ENCODE peak calls at places on chromosomes 11 and 22, in six cellular contexts. R, N, X, V, W and M are unnamed samples.

GRCh38 chr22:23064381-23065068 is 5.8 kb upstream of the GNAZ start:
- DNase-seq in R (no peak), N (no peak), X (no peak), V (no peak), W (no peak), M (no peak)

GRCh38 chr11:66883021-66883968 is 26.4 kb downstream of the LRFN4 start:
- DNase-seq in R (peak; percentile 69), N (no peak), X (peak; percentile 45), V (peak; percentile 65), W (no peak), M (peak; percentile 63)

GRCh38 chr11:43751726-43752125 is 71.2 kb downstream of the HSD17B12 start:
- DNase-seq in R (no peak), N (no peak), X (no peak), V (no peak), W (no peak), M (no peak)

GRCh38 chr22:32618461-32619140 is 144.0 kb downstream of the FBXO7 start:
- DNase-seq in R (no peak), N (no peak), X (no peak), V (no peak), W (no peak), M (no peak)

GRCh38 chr11:81104051-81104450 is 1629.6 kb downstream of the FAM181B start:
- DNase-seq in R (no peak), N (no peak), X (no peak), V (no peak), W (no peak), M (no peak)

GRCh38 chr11:68930991-68931855 is 27.5 kb downstream of the IGHMBP2 start:
- DNase-seq in R (no peak), N (no peak), X (no peak), V (no peak), W (no peak), M (no peak)

GRCh38 chr11:27158763-27159679 is 118.4 kb downstream of the BBOX1 start:
- DNase-seq in R (peak; percentile 14), N (no peak), X (peak; percentile 69), V (peak; percentile 65), W (peak; percentile 33), M (no peak)

GRCh38 chr11:4642043-4642442 is 1.7 kb upstream of the OR51E1 start:
- DNase-seq in R (no peak), N (no peak), X (no peak), V (no peak), W (no peak), M (no peak)

GRCh38 chr11:12179521-12179920 is 69.1 kb downstream of the MICAL2 start:
- DNase-seq in R (no peak), N (no peak), X (no peak), V (no peak), W (no peak), M (no peak)

GRCh38 chr11:123640677-123641494 is 13.5 kb downstream of the SCN3B start:
- DNase-seq in R (peak; percentile 55), N (no peak), X (peak; percentile 20), V (peak; percentile 70), W (no peak), M (peak; percentile 34)

GRCh38 chr11:113906038-113906437 is 1.4 kb downstream of the HTR3B start:
- DNase-seq in R (no peak), N (no peak), X (peak; percentile 37), V (no peak), W (no peak), M (no peak)

GRCh38 chr22:23827351-23827995 is 11.3 kb downstream of the DERL3 start:
- DNase-seq in R (no peak), N (no peak), X (no peak), V (no peak), W (no peak), M (no peak)

GRCh38 chr11:128484172-128484571 is 103.2 kb downstream of the ETS1 start:
- DNase-seq in R (no peak), N (no peak), X (no peak), V (no peak), W (no peak), M (no peak)

GRCh38 chr22:50012201-50013181 is at the start of gene IL17REL:
- DNase-seq in R (peak; percentile 25), N (no peak), X (no peak), V (peak; percentile 44), W (no peak), M (no peak)

GRCh38 chr11:13105237-13105844 is 96.2 kb downstream of the RASSF10 start:
- DNase-seq in R (no peak), N (no peak), X (no peak), V (peak; percentile 78), W (no peak), M (no peak)

GRCh38 chr11:65915821-65916251 is 3.0 kb downstream of the C11orf68 start:
- DNase-seq in R (no peak), N (no peak), X (peak; percentile 74), V (peak; percentile 53), W (no peak), M (no peak)

GRCh38 chr11:22539851-22540376 is 85.7 kb downstream of the FANCF start:
- DNase-seq in R (no peak), N (no peak), X (peak; percentile 9), V (no peak), W (no peak), M (no peak)

GRCh38 chr11:102620858-102621561 is 4.1 kb downstream of the MMP20 start:
- DNase-seq in R (no peak), N (no peak), X (no peak), V (no peak), W (no peak), M (no peak)

GRCh38 chr11:10493041-10493663 is 38.1 kb downstream of the AMPD3 start:
- DNase-seq in R (no peak), N (no peak), X (no peak), V (no peak), W (no peak), M (no peak)

GRCh38 chr11:62708423-62709261 is 1.2 kb downstream of the GNG3 start:
- DNase-seq in R (no peak), N (no peak), X (no peak), V (no peak), W (no peak), M (no peak)

GRCh38 chr11:12785901-12786300 is 111.7 kb downstream of the TEAD1 start:
- DNase-seq in R (no peak), N (no peak), X (no peak), V (no peak), W (no peak), M (no peak)

GRCh38 chr11:107331728-107332127 is 125.9 kb downstream of the CWF19L2 start:
- DNase-seq in R (no peak), N (no peak), X (no peak), V (no peak), W (no peak), M (no peak)
- TF ChIP-seq POLR2AphosphoS5 in R (no peak), N (no peak), X (no peak), V (no peak), W (no peak), M (no peak)

GRCh38 chr11:19845633-19846032 is 133.0 kb downstream of the NAV2 start:
- DNase-seq in R (no peak), N (no peak), X (no peak), V (no peak), W (no peak), M (no peak)

GRCh38 chr11:19843106-19843505 is 130.5 kb downstream of the NAV2 start:
- DNase-seq in R (no peak), N (no peak), X (no peak), V (no peak), W (no peak), M (no peak)

GRCh38 chr11:19846654-19847330 is 134.2 kb downstream of the NAV2 start:
- DNase-seq in R (no peak), N (no peak), X (no peak), V (no peak), W (no peak), M (no peak)

GRCh38 chr11:19844012-19844411 is 131.4 kb downstream of the NAV2 start:
- DNase-seq in R (no peak), N (no peak), X (no peak), V (no peak), W (no peak), M (no peak)

DNA sequence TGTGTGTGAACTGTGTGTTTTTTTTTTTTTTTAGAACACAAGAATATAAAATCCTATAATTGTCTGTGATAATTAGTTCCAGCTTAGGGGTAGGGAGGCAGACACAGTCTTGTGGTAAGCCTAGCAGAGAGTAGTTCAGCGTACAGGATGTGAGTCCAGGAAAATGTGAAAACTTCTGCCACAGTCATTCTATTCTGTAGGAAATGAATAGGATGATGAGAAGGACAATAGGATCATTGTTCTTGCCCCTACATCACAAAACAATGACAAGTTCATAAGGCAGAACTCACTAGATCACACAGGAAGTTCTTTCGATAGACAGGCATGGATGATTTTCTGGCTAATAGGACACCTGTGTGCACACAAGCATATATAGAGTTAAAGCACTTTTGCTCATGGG is 132.2 kb downstream of the NAV2 start:
- DNase-seq in R (no peak), N (no peak), X (no peak), V (no peak), W (no peak), M (no peak)
- TF ChIP-seq POLR2A in R (no peak), N (no peak), X (no peak), V (no peak), W (no peak), M (no peak)

DNA sequence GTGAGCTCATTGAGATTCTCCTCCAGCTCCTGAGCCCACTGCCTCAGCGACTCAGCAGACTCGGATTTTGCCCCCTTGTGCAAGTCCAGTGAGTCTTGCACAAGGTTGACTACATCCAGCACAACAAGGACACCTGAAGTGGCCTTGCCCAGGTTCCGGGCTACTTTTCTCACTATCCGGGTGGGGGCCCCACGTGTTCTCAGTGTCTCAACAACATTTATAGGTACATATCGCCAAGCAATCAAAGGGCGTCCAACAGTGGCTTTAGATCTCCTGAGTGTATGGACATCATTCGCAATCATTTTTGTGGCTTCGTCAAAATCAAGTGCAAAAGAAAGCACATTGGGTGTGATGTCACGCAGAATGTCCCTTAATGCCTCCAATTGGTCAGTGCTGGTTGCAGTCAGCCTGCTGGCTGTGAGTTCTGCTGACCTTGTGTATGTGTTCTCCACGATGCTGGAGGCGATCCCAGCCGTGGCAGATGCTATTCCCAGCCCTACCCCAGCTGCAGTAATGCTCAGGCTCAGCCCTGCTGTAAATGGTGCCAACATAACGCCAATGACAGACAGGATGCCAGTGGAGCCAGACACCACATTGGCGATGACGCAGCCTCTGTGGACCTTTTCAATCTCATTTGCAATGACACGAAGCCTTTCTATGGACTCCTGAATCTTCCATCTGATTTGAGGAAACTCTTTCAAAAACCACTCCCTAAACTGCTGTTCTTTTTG is 10.3 kb downstream of the APOL4 start:
- DNase-seq in R (no peak), N (no peak), X (no peak), V (no peak), W (no peak), M (no peak)
- TF ChIP-seq TAF1 in R (no peak), N (no peak), X (no peak), V (no peak), W (no peak), M (no peak)

GRCh38 chr11:78764946-78765345 is 190.3 kb upstream of the NARS2 start:
- DNase-seq in R (no peak), N (no peak), X (no peak), V (no peak), W (no peak), M (no peak)

GRCh38 chr11:78768345-78768744 is 193.7 kb upstream of the NARS2 start:
- DNase-seq in R (no peak), N (no peak), X (no peak), V (no peak), W (no peak), M (no peak)

GRCh38 chr11:78766997-78767396 is 192.3 kb upstream of the NARS2 start:
- DNase-seq in R (no peak), N (no peak), X (no peak), V (no peak), W (no peak), M (no peak)

GRCh38 chr11:78768947-78769346 is 194.3 kb upstream of the NARS2 start:
- DNase-seq in R (no peak), N (no peak), X (no peak), V (no peak), W (no peak), M (no peak)

GRCh38 chr11:78767409-78767932 is 192.8 kb upstream of the NARS2 start:
- DNase-seq in R (no peak), N (no peak), X (no peak), V (no peak), W (no peak), M (no peak)
- TF ChIP-seq POLR2AphosphoS5 in R (no peak), N (no peak), X (no peak), V (no peak), W (no peak), M (no peak)